ENCODE peak calls at places on chromosome 19, in eight cellular contexts. E is adipocyte; P is A172; W is caudate nucleus; J is CD4-positive, alpha-beta memory T cell; Y is sigmoid colon; V is testis; H is heart left ventricle. M is an unnamed sample.

GRCh38 chr19:5335593-5335992 is 5.0 kb downstream of the PTPRS start:
- DNase-seq in P (no peak), V (no peak), W (no peak), H (no peak), J (no peak), Y (no peak), E (no peak), M (no peak)

GRCh38 chr19:35843676-35844481 is 8.4 kb downstream of the NPHS1 start:
- DNase-seq in E (no peak), W (no peak), J (no peak), V (peak; percentile 63), H (no peak), Y (no peak), P (no peak), M (no peak)

GRCh38 chr19:38850976-38851621 is 1.3 kb upstream of the HNRNPL start:
- DNase-seq in Y (peak; percentile 80), H (peak; percentile 48), V (peak; percentile 34), P (no peak), W (no peak), E (no peak), J (peak; percentile 74), M (no peak)

GRCh38 chr19:32407004-32407992 is 1.7 kb downstream of the DPY19L3 start:
- DNase-seq in Y (peak; percentile 74), E (peak; percentile 17), W (no peak), H (no peak), P (no peak), J (no peak), V (peak; percentile 86), M (no peak)

GRCh38 chr19:10230904-10231623 is at the start of gene S1PR2:
- DNase-seq in E (peak; percentile 92), H (peak; percentile 92), Y (peak; percentile 92), V (peak; percentile 70), W (no peak), J (peak; percentile 86), P (peak; percentile 39), M (no peak)

GRCh38 chr19:54631489-54631888 is 1.2 kb downstream of the LILRB1 start:
- DNase-seq in Y (no peak), W (no peak), J (no peak), E (no peak), H (no peak), V (no peak), P (no peak), M (no peak)

GRCh38 chr19:3433313-3433712 is 47.0 kb downstream of the SMIM24 start:
- DNase-seq in V (no peak), P (no peak), H (no peak), E (no peak), J (no peak), W (no peak), Y (no peak), M (no peak)

GRCh38 chr19:49665301-49666119 is at the start of the genes BCL2L12 and IRF3:
- DNase-seq in H (peak; percentile 99), P (peak; percentile 93), Y (peak; percentile 99), V (peak; percentile 97), E (peak; percentile 99), J (peak; percentile 99), W (peak; percentile 78), M (peak; percentile 87)

GRCh38 chr19:44611812-44612295 is 1.5 kb upstream of the IGSF23 start:
- DNase-seq in W (no peak), J (no peak), Y (no peak), P (no peak), H (no peak), E (no peak), V (no peak), M (no peak)

GRCh38 chr19:27974082-27974513 is 1238.9 kb downstream of the UQCRFS1 start:
- DNase-seq in W (no peak), P (peak; percentile 26), E (peak; percentile 4), J (no peak), V (peak; percentile 71), H (no peak), Y (no peak), M (no peak)

GRCh38 chr19:940591-941291 is 14.9 kb downstream of the ARID3A start:
- DNase-seq in E (no peak), V (peak; percentile 81), H (peak; percentile 84), P (peak; percentile 84), W (no peak), Y (peak; percentile 87), J (peak; percentile 83), M (no peak)

GRCh38 chr19:15424121-15424520 is 5.3 kb upstream of the AKAP8L start:
- DNase-seq in Y (no peak), W (no peak), V (no peak), J (no peak), H (peak; percentile 10), E (no peak), P (no peak), M (no peak)

M was measured in HS-5.